ENCODE peak calls at places on chromosomes 11 and 22, in eight cellular contexts. N, C, L, U, B, I, W and E are unnamed samples.

GRCh38 chr22:24156146-24156914 is 25.0 kb upstream of the SUSD2 start:
- DNase-seq in N (peak; percentile 49), C (peak; percentile 48), L (peak; percentile 68), U (peak; percentile 49), B (no peak), I (peak; percentile 85), W (no peak), E (no peak)

GRCh38 chr22:24985824-24986214 is 33.3 kb downstream of the KIAA1671 start:
- DNase-seq in N (no peak), C (no peak), L (peak; percentile 99), U (no peak), B (no peak), I (no peak), W (no peak), E (peak; percentile 76)

GRCh38 chr11:94740083-94740974 is 27.8 kb upstream of the AMOTL1 start:
- DNase-seq in N (no peak), C (no peak), L (peak; percentile 20), U (no peak), B (no peak), I (peak; percentile 87), W (no peak), E (no peak)

GRCh38 chr11:73308963-73309960 is 1.2 kb downstream of the ARHGEF17 start:
- DNase-seq in N (no peak), C (no peak), L (peak; percentile 93), U (no peak), B (peak; percentile 95), I (peak; percentile 96), W (peak; percentile 94), E (peak; percentile 80)

GRCh38 chr11:1203505-1204271 is 19.2 kb upstream of the MUC5B start:
- DNase-seq in N (no peak), C (no peak), L (no peak), U (no peak), B (no peak), I (peak; percentile 74), W (peak; percentile 48), E (no peak)

GRCh38 chr11:70303070-70303469 is 32.6 kb downstream of the PPFIA1 start:
- DNase-seq in N (no peak), C (no peak), L (no peak), U (no peak), B (peak; percentile 94), I (peak; percentile 79), W (no peak), E (no peak)

GRCh38 chr11:37786214-37786755 is 1188.2 kb upstream of the RAG2 start:
- DNase-seq in N (no peak), C (no peak), L (no peak), U (no peak), B (no peak), I (no peak), W (no peak), E (peak; percentile 33)

GRCh38 chr22:32843300-32843699 is 41.8 kb downstream of the TIMP3 start:
- DNase-seq in N (no peak), C (no peak), L (no peak), U (no peak), B (no peak), I (no peak), W (no peak), E (no peak)

GRCh38 chr11:127493330-127493729 is 492.8 kb upstream of the KIRREL3 start:
- DNase-seq in N (no peak), C (no peak), L (no peak), U (no peak), B (no peak), I (no peak), W (no peak), E (no peak)

GRCh38 chr22:24996420-24996952 is 44.0 kb downstream of the KIAA1671 start:
- DNase-seq in N (no peak), C (no peak), L (peak; percentile 63), U (no peak), B (no peak), I (no peak), W (peak; percentile 54), E (peak; percentile 13)

GRCh38 chr11:93648168-93648567 is 13.3 kb upstream of the CEP295 start:
- DNase-seq in N (no peak), C (no peak), L (peak; percentile 29), U (no peak), B (no peak), I (no peak), W (no peak), E (no peak)

GRCh38 chr22:19848298-19849224 is 6.1 kb downstream of the GNB1L start:
- DNase-seq in N (no peak), C (no peak), L (no peak), U (no peak), B (no peak), I (no peak), W (no peak), E (peak; percentile 18)

GRCh38 chr22:46090631-46091201 is 59.6 kb upstream of the PPARA start:
- DNase-seq in N (no peak), C (no peak), L (no peak), U (no peak), B (peak; percentile 71), I (peak; percentile 82), W (no peak), E (no peak)

GRCh38 chr22:30305519-30305905 is 16.2 kb upstream of the CASTOR1 start:
- DNase-seq in N (no peak), C (no peak), L (peak; percentile 34), U (no peak), B (no peak), I (no peak), W (no peak), E (no peak)

GRCh38 chr11:70727899-70728620 is 329.7 kb downstream of the CTTN start:
- DNase-seq in N (no peak), C (no peak), L (no peak), U (no peak), B (no peak), I (peak; percentile 38), W (no peak), E (no peak)

GRCh38 chr11:10909141-10909883 is 51.5 kb upstream of the ZBED5 start:
- DNase-seq in N (no peak), C (no peak), L (no peak), U (no peak), B (no peak), I (no peak), W (no peak), E (no peak)